ENCODE peak calls at places on chromosomes 16 and 17, in seven cellular contexts. D, B, F, N, P, Y and J are unnamed samples. For H3K9me3, the result is how much of the 10 kb centered on the place peaks cover.

GRCh38 chr17:6187836-6188235 is 117.7 kb downstream of the WSCD1 start:
- DNase-seq in D (no peak), B (no peak), F (no peak), N (no peak), P (no peak), Y (no peak), J (no peak)

GRCh38 chr16:4511441-4512082 is 27.0 kb downstream of the CDIP1 start:
- DNase-seq in D (peak), B (no peak), F (no peak), N (peak), P (peak), Y (peak), J (no peak)

GRCh38 chr16:66510298-66510697 is 39.6 kb downstream of the TK2 start:
- DNase-seq in D (no peak), B (peak), F (no peak), N (no peak), P (peak), Y (no peak), J (no peak)

GRCh38 chr16:24635900-24636610 is 93.4 kb upstream of the TNRC6A start:
- DNase-seq in D (peak), B (peak), F (no peak), N (peak), P (peak), Y (peak), J (peak)

GRCh38 chr17:14321476-14321949 is 20.6 kb downstream of the HS3ST3B1 start:
- DNase-seq in D (no peak), B (no peak), F (no peak), N (no peak), P (no peak), Y (no peak), J (no peak)

GRCh38 chr16:54545890-54546476 is 259.4 kb upstream of the IRX3 start:
- DNase-seq in D (no peak), B (no peak), F (no peak), N (no peak), P (no peak), Y (no peak), J (no peak)

GRCh38 chr17:16215002-16215272 is 397 bp downstream of the NCOR1 start:
- DNase-seq in D (no peak), B (no peak), F (no peak), N (peak), P (peak), Y (peak), J (peak)

GRCh38 chr16:50684823-50685455 is 3.8 kb upstream of the SNX20 start:
- DNase-seq in D (no peak), B (no peak), F (no peak), N (no peak), P (no peak), Y (no peak), J (no peak)

GRCh38 chr17:68200689-68201424 is 47.0 kb upstream of the AMZ2 start:
- DNase-seq in D (peak), B (peak), F (no peak), N (peak), P (peak), Y (peak), J (peak)

GRCh38 chr16:14242769-14243168 is 171.7 kb downstream of the MRTFB start:
- DNase-seq in D (no peak), B (no peak), F (no peak), N (no peak), P (no peak), Y (no peak), J (no peak)

GRCh38 chr17:43645765-43646481 is 15.8 kb downstream of the MEOX1 start:
- DNase-seq in D (no peak), B (peak), F (no peak), N (peak), P (peak), Y (no peak), J (no peak)

GRCh38 chr16:75485230-75486013 is 9.8 kb downstream of the CHST6 start:
- DNase-seq in D (no peak), B (no peak), F (no peak), N (no peak), P (no peak), Y (no peak), J (no peak)

GRCh38 chr17:65074778-65075250 is 18.3 kb upstream of the GNA13 start:
- DNase-seq in D (peak), B (peak), F (no peak), N (peak), P (no peak), Y (peak), J (peak)

GRCh38 chr16:74710401-74710800 is 9.7 kb upstream of the MLKL start:
- DNase-seq in D (no peak), B (no peak), F (no peak), N (no peak), P (no peak), Y (no peak), J (no peak)

GRCh38 chr17:78667091-78667490 is 89.9 kb upstream of the DNAH17 start:
- DNase-seq in D (no peak), B (no peak), F (no peak), N (no peak), P (no peak), Y (no peak), J (no peak)

GRCh38 chr16:78177927-78178326 is 78.5 kb downstream of the WWOX start:
- DNase-seq in D (no peak), B (no peak), F (no peak), N (no peak), P (no peak), Y (no peak), J (no peak)
- H3K9me3 ChIP-seq in D (under half), B (under half), F (under half), N (under half), P (under half), Y (under half), J (under half)

GRCh38 chr17:81831957-81832607 is 1.0 kb downstream of the MCRIP1 start:
- DNase-seq in D (peak), B (no peak), F (no peak), N (peak), P (no peak), Y (no peak), J (no peak)
- TF ChIP-seq POLR2A in D (no peak), B (no peak), F (no peak), N (no peak), P (no peak), Y (no peak), J (no peak)

GRCh38 chr17:17356149-17356930 is 53.2 kb downstream of the NT5M start:
- DNase-seq in D (peak), B (peak), F (peak), N (peak), P (peak), Y (peak), J (peak)
- H3K9me3 ChIP-seq in D (under half), B (under half), F (under half), N (under half), P (under half), Y (under half), J (under half)

DNA sequence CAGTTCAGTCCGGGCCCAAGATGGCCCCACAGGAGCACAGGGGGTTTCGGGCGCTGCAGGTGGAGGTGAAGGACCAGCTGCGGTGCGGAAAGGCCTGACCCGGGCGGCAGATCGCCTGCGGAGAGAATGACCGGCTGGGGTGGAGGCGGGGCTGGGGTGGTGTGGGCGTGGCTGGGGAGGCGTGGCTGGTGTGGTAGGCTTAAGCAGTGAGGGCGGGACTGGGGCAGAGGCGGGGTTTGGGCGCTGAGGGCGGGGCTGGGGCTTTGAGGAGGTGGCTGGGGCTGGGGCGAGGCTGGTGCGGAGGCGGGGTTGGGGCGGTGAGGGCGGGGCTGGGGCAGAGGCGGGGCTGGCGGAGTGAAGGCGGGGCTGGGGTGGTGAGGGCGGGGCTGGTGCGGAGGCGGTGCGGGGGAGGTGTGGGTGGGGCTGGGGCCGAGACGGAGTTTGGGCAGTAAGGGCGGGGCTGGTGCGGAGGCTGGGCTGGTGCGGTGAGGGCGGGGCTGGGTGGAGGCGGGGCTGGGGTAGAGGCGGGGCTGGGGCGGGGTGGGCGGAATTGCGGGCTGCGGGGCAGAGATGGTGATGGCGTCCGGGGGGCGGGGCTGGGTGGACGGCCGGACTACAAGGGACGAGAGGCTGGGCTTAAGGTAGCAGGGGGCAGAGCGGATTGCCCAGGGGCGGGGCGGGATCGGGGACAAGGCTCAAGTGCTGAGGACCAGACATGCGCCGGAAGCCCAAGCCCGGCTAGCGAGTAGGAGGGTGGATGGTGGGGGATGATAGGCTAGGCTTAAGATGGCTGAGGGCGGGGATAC is 9.9 kb upstream of the GSDMA start:
- DNase-seq in D (peak), B (peak), F (peak), N (peak), P (peak), Y (peak), J (peak)
- TF ChIP-seq POLR2A in D (no peak), B (no peak), F (peak), N (no peak), P (no peak), Y (peak), J (peak)

GRCh38 chr16:35637683-35638082 is 2178.3 kb downstream of the TP53TG3F start:
- DNase-seq in D (no peak), B (no peak), F (no peak), N (no peak), P (no peak), Y (no peak), J (no peak)
- H3K9me3 ChIP-seq in D (under half), B (under half), F (under half), N (under half), P (under half), Y (under half), J (under half)

GRCh38 chr17:55746466-55746865 is 4.4 kb upstream of the PCTP start:
- DNase-seq in D (no peak), B (no peak), F (no peak), N (no peak), P (no peak), Y (no peak), J (no peak)

GRCh38 chr17:55751720-55752250 is 934 bp downstream of the PCTP start:
- DNase-seq in D (no peak), B (no peak), F (no peak), N (no peak), P (no peak), Y (no peak), J (no peak)

GRCh38 chr17:55747209-55747608 is 3.6 kb upstream of the PCTP start:
- DNase-seq in D (no peak), B (no peak), F (no peak), N (no peak), P (no peak), Y (no peak), J (no peak)

GRCh38 chr17:55749985-55750384 is 866 bp upstream of the PCTP start:
- DNase-seq in D (no peak), B (no peak), F (no peak), N (no peak), P (no peak), Y (no peak), J (no peak)

GRCh38 chr17:55750750-55751641 is at the start of gene PCTP:
- DNase-seq in D (peak), B (peak), F (peak), N (peak), P (peak), Y (peak), J (peak)
- TF ChIP-seq POLR2A in D (peak), B (peak), F (peak), N (no peak), P (no peak), Y (peak), J (peak)

GRCh38 chr17:83196088-83196765 is 116.8 kb downstream of the METRNL start:
- DNase-seq in D (peak), B (no peak), F (no peak), N (peak), P (no peak), Y (no peak), J (no peak)
- H3K9me3 ChIP-seq in D (under half), B (under half), F (under half), N (under half), P (under half), Y (under half), J (under half)

GRCh38 chr17:37643118-37643766 is at the start of gene DDX52:
- DNase-seq in D (peak), B (peak), F (peak), N (peak), P (peak), Y (peak), J (peak)
- TF ChIP-seq POLR2A in D (peak), B (peak), F (peak), N (no peak), P (no peak), Y (peak), J (peak)

GRCh38 chr17:1746975-1747543 is 4.4 kb downstream of the SERPINF2 start:
- DNase-seq in D (no peak), B (no peak), F (no peak), N (peak), P (peak), Y (no peak), J (peak)
- H3K9me3 ChIP-seq in D (under half), B (under half), F (under half), N (under half), P (under half), Y (under half), J (under half)